ENCODE peak calls at places on chromosomes 6 and 20, in seven cellular contexts. Q is activated T-helper 9 cell treated with anti-CD3 and anti-CD28 coated beads, Interleukin-2, amount 50 U/mL, for 16 hours; K is activated gamma-delta T cell treated with Interleukin-2 at 50 U/mL for 16 hours; G is MCF 10A; E is occipital lobe; O is Right ventricle myocardium superior; U is iPS-NIHi11. J is an unnamed sample.

GRCh38 chr6:125210667-125211066 is 57.1 kb downstream of the TPD52L1 start:
- DNase-seq in Q (no peak), K (no peak), G (no peak), E (no peak), O (no peak), U (no peak), J (no peak)

GRCh38 chr6:157631388-157631787 is 191.7 kb upstream of the SNX9 start:
- DNase-seq in Q (no peak), K (no peak), G (no peak), E (no peak), O (no peak), U (no peak), J (peak)

GRCh38 chr20:37298190-37298939 is 8.9 kb downstream of the MANBAL start:
- DNase-seq in Q (no peak), K (no peak), G (peak), E (no peak), O (no peak), U (no peak), J (no peak)

GRCh38 chr6:73391735-73392134 is 2.9 kb upstream of the DDX43 start:
- DNase-seq in Q (no peak), K (no peak), G (peak), E (no peak), O (no peak), U (no peak), J (peak)

GRCh38 chr6:44431118-44431725 is 43.7 kb downstream of the CDC5L start:
- DNase-seq in Q (no peak), K (peak), G (peak), E (no peak), O (no peak), U (peak), J (peak)

GRCh38 chr6:22221211-22221610 is 75.6 kb downstream of the PRL start:
- DNase-seq in Q (no peak), K (no peak), G (peak), E (no peak), O (no peak), U (no peak), J (no peak)

GRCh38 chr20:60559462-60559861 is 601.2 kb downstream of the CDH26 start:
- DNase-seq in Q (no peak), K (no peak), G (no peak), E (no peak), O (no peak), U (peak), J (peak)

GRCh38 chr6:30754631-30755030 is 10.3 kb upstream of the IER3 start:
- DNase-seq in Q (no peak), K (no peak), G (no peak), E (no peak), O (no peak), U (no peak), J (no peak)

GRCh38 chr6:36595168-36595818 is 1.1 kb downstream of the SRSF3 start:
- DNase-seq in Q (no peak), K (no peak), G (peak), E (no peak), O (no peak), U (no peak), J (peak)

GRCh38 chr6:52839124-52840055 is 1.2 kb downstream of the GSTA5 start:
- DNase-seq in Q (peak), K (peak), G (peak), E (peak), O (no peak), U (peak), J (peak)

GRCh38 chr6:40170856-40171255 is 236.6 kb upstream of the MOCS1 start:
- DNase-seq in Q (no peak), K (no peak), G (no peak), E (no peak), O (no peak), U (no peak), J (no peak)

GRCh38 chr6:39653631-39654030 is 71.6 kb downstream of the KIF6 start:
- DNase-seq in Q (no peak), K (no peak), G (no peak), E (no peak), O (no peak), U (peak), J (peak)

GRCh38 chr20:10519361-10520048 is 84.4 kb downstream of the SLX4IP start:
- DNase-seq in Q (no peak), K (no peak), G (no peak), E (no peak), O (no peak), U (no peak), J (no peak)

GRCh38 chr6:7910298-7910653 is 312 bp downstream of the TXNDC5 start:
- DNase-seq in Q (no peak), K (no peak), G (no peak), E (no peak), O (no peak), U (peak), J (no peak)

GRCh38 chr20:35226775-35227681 is 538 bp downstream of the MMP24 start:
- DNase-seq in Q (peak), K (peak), G (peak), E (peak), O (peak), U (peak), J (peak)

GRCh38 chr6:158706369-158706982 is 56.6 kb downstream of the SYTL3 start:
- DNase-seq in Q (no peak), K (no peak), G (peak), E (peak), O (peak), U (peak), J (peak)

GRCh38 chr20:58366016-58366415 is 23.0 kb upstream of the VAPB start:
- DNase-seq in Q (no peak), K (no peak), G (no peak), E (no peak), O (no peak), U (no peak), J (peak)

GRCh38 chr6:13696226-13696625 is 15.4 kb downstream of the RANBP9 start:
- DNase-seq in Q (no peak), K (no peak), G (peak), E (no peak), O (no peak), U (no peak), J (no peak)

GRCh38 chr6:76837564-76837963 is 625.7 kb downstream of the HTR1B start:
- DNase-seq in Q (no peak), K (no peak), G (no peak), E (no peak), O (no peak), U (no peak), J (no peak)

GRCh38 chr6:11194399-11195274 is 37.8 kb downstream of the NEDD9 start:
- DNase-seq in Q (no peak), K (no peak), G (no peak), E (no peak), O (no peak), U (peak), J (peak)

GRCh38 chr6:168841609-168842278 is 400.8 kb downstream of the SMOC2 start:
- DNase-seq in Q (no peak), K (no peak), G (no peak), E (no peak), O (no peak), U (no peak), J (no peak)

GRCh38 chr6:52337633-52338290 is 24.2 kb upstream of the PAQR8 start:
- DNase-seq in Q (no peak), K (no peak), G (no peak), E (peak), O (no peak), U (no peak), J (no peak)

GRCh38 chr6:124829822-124830221 is 132.4 kb upstream of the RNF217 start:
- DNase-seq in Q (no peak), K (no peak), G (no peak), E (no peak), O (no peak), U (no peak), J (no peak)

GRCh38 chr20:61025536-61025935 is 226.5 kb upstream of the CDH4 start:
- DNase-seq in Q (no peak), K (no peak), G (no peak), E (no peak), O (no peak), U (no peak), J (no peak)

GRCh38 chr20:3727333-3728035 is 5.0 kb upstream of the HSPA12B start:
- DNase-seq in Q (no peak), K (no peak), G (peak), E (peak), O (peak), U (no peak), J (peak)

GRCh38 chr6:56752534-56752933 is 109.8 kb upstream of the DST start:
- DNase-seq in Q (no peak), K (no peak), G (no peak), E (no peak), O (no peak), U (no peak), J (no peak)

GRCh38 chr6:36442083-36442670 is 477 bp downstream of the PXT1 start:
- DNase-seq in Q (no peak), K (no peak), G (no peak), E (no peak), O (no peak), U (no peak), J (no peak)

GRCh38 chr20:22974354-22974753 is 60.8 kb upstream of the SSTR4 start:
- DNase-seq in Q (no peak), K (no peak), G (peak), E (no peak), O (no peak), U (peak), J (peak)

GRCh38 chr6:165704001-165704748 is 41.1 kb upstream of the PDE10A start:
- DNase-seq in Q (no peak), K (no peak), G (peak), E (peak), O (no peak), U (no peak), J (no peak)

GRCh38 chr20:36175475-36175995 is 21.0 kb downstream of the EPB41L1 start:
- DNase-seq in Q (no peak), K (no peak), G (no peak), E (no peak), O (no peak), U (no peak), J (no peak)

GRCh38 chr6:42390228-42390934 is 61.3 kb downstream of the TRERF1 start:
- DNase-seq in Q (peak), K (peak), G (no peak), E (no peak), O (no peak), U (no peak), J (no peak)

GRCh38 chr6:71510057-71510713 is 221.6 kb downstream of the OGFRL1 start:
- DNase-seq in Q (no peak), K (no peak), G (peak), E (peak), O (peak), U (peak), J (peak)

GRCh38 chr20:35192071-35192872 is 20.4 kb downstream of the PROCR start:
- DNase-seq in Q (no peak), K (no peak), G (no peak), E (no peak), O (no peak), U (no peak), J (no peak)

GRCh38 chr6:146770965-146771735 is 172.4 kb downstream of the ADGB start:
- DNase-seq in Q (peak), K (peak), G (no peak), E (no peak), O (peak), U (no peak), J (no peak)

GRCh38 chr20:45780159-45780558 is 11.5 kb downstream of the WFDC3 start:
- DNase-seq in Q (no peak), K (no peak), G (no peak), E (no peak), O (no peak), U (no peak), J (no peak)

GRCh38 chr6:109082178-109082577 is 12.5 kb downstream of the SESN1 start:
- DNase-seq in Q (no peak), K (no peak), G (peak), E (no peak), O (no peak), U (peak), J (peak)

GRCh38 chr20:63698739-63699465 is 2.5 kb downstream of the TNFRSF6B start:
- DNase-seq in Q (peak), K (peak), G (peak), E (no peak), O (peak), U (peak), J (peak)

GRCh38 chr6:96301781-96302180 is 219.8 kb upstream of the UFL1 start:
- DNase-seq in Q (no peak), K (no peak), G (peak), E (no peak), O (no peak), U (no peak), J (peak)

GRCh38 chr6:77458421-77458820 is 4.9 kb downstream of the HTR1B start:
- DNase-seq in Q (no peak), K (no peak), G (no peak), E (no peak), O (no peak), U (no peak), J (no peak)

J was measured in mesendoderm.